ENCODE peak calls at places on chromosomes 13 and 19, in seven cellular contexts. W is SK-MEL-5; Z is AG10803; E is Jurkat, Clone E6-1; C is HT1080; H is NCI-H774; D is foreskin keratinocyte. R is an unnamed sample.

GRCh38 chr19:44856438-44857083 is 10.5 kb downstream of the NECTIN2 start:
- DNase-seq in W (no peak), Z (no peak), E (no peak), C (no peak), H (no peak), D (no peak), R (no peak)

GRCh38 chr13:101795025-101795424 is 342.6 kb downstream of the ITGBL1 start:
- DNase-seq in W (no peak), Z (no peak), E (no peak), C (no peak), H (no peak), D (no peak), R (no peak)

GRCh38 chr19:1675633-1676350 is 23.4 kb upstream of the TCF3 start:
- DNase-seq in W (no peak), Z (no peak), E (no peak), C (no peak), H (no peak), D (no peak), R (no peak)

GRCh38 chr13:92572190-92572589 is 654.4 kb upstream of the GPC6 start:
- DNase-seq in W (no peak), Z (no peak), E (no peak), C (no peak), H (no peak), D (no peak), R (no peak)

GRCh38 chr19:46878613-46879375 is 18.0 kb downstream of the ARHGAP35 start:
- DNase-seq in W (no peak), Z (peak; percentile 80), E (no peak), C (peak; percentile 94), H (no peak), D (no peak), R (no peak)

GRCh38 chr19:21947775-21948174 is 63.0 kb downstream of the ZNF208 start:
- DNase-seq in W (no peak), Z (no peak), E (peak; percentile 21), C (no peak), H (no peak), D (no peak), R (no peak)

GRCh38 chr13:34064456-34065205 is 246.7 kb downstream of the RFC3 start:
- DNase-seq in W (no peak), Z (no peak), E (no peak), C (no peak), H (no peak), D (no peak), R (no peak)

GRCh38 chr13:48094404-48094780 is 512 bp downstream of the MED4 start:
- DNase-seq in W (no peak), Z (peak; percentile 7), E (no peak), C (no peak), H (no peak), D (no peak), R (no peak)

GRCh38 chr19:19750842-19751790 is 18.2 kb upstream of the ZNF14 start:
- DNase-seq in W (no peak), Z (no peak), E (no peak), C (no peak), H (no peak), D (no peak), R (no peak)

GRCh38 chr19:1522061-1522460 is 1.8 kb upstream of the PLK5 start:
- DNase-seq in W (no peak), Z (no peak), E (no peak), C (no peak), H (no peak), D (no peak), R (no peak)

GRCh38 chr19:35122687-35123551 is 7.3 kb downstream of the FXYD3 start:
- DNase-seq in W (no peak), Z (no peak), E (no peak), C (no peak), H (no peak), D (peak; percentile 79), R (no peak)

GRCh38 chr19:2423913-2424685 is 3.3 kb downstream of the TIMM13 start:
- DNase-seq in W (no peak), Z (no peak), E (no peak), C (no peak), H (no peak), D (no peak), R (no peak)

GRCh38 chr13:38223093-38223492 is 126.6 kb upstream of the UFM1 start:
- DNase-seq in W (peak; percentile 55), Z (peak; percentile 40), E (no peak), C (peak; percentile 24), H (no peak), D (no peak), R (peak; percentile 19)

GRCh38 chr19:4374451-4375163 is 25.7 kb downstream of the SH3GL1 start:
- DNase-seq in W (no peak), Z (peak; percentile 93), E (no peak), C (peak; percentile 81), H (no peak), D (no peak), R (peak; percentile 84)

GRCh38 chr13:79434578-79434977 is 28.5 kb upstream of the RBM26 start:
- DNase-seq in W (no peak), Z (no peak), E (no peak), C (peak; percentile 51), H (no peak), D (no peak), R (no peak)

GRCh38 chr13:112894673-112895481 is 74.1 kb upstream of the MCF2L start:
- DNase-seq in W (no peak), Z (no peak), E (no peak), C (no peak), H (no peak), D (no peak), R (no peak)

GRCh38 chr13:100913143-100913542 is 238.5 kb upstream of the TMTC4 start:
- DNase-seq in W (no peak), Z (no peak), E (no peak), C (no peak), H (no peak), D (no peak), R (no peak)

GRCh38 chr13:113750554-113751399 is 8.2 kb upstream of the TMEM255B start:
- DNase-seq in W (no peak), Z (no peak), E (no peak), C (no peak), H (no peak), D (no peak), R (no peak)

GRCh38 chr13:28001837-28002473 is 13.5 kb upstream of the URAD start:
- DNase-seq in W (no peak), Z (no peak), E (no peak), C (no peak), H (no peak), D (no peak), R (no peak)

GRCh38 chr19:3275068-3275582 is 50.7 kb downstream of the CELF5 start:
- DNase-seq in W (peak; percentile 32), Z (no peak), E (peak; percentile 78), C (no peak), H (peak; percentile 5), D (no peak), R (no peak)

GRCh38 chr13:28181413-28181812 is 43.1 kb downstream of the PAN3 start:
- DNase-seq in W (peak; percentile 81), Z (peak; percentile 35), E (no peak), C (peak; percentile 90), H (no peak), D (peak; percentile 79), R (no peak)

GRCh38 chr19:6064703-6065073 is 45.6 kb downstream of the RFX2 start:
- DNase-seq in W (no peak), Z (no peak), E (no peak), C (no peak), H (no peak), D (no peak), R (no peak)

GRCh38 chr13:20451397-20451796 is 74.3 kb downstream of the CRYL1 start:
- DNase-seq in W (no peak), Z (no peak), E (no peak), C (no peak), H (no peak), D (no peak), R (no peak)

GRCh38 chr19:38068851-38069250 is 155.2 kb downstream of the DPF1 start:
- DNase-seq in W (no peak), Z (no peak), E (no peak), C (no peak), H (peak; percentile 53), D (no peak), R (no peak)

GRCh38 chr19:36111200-36111539 is 227 bp downstream of the OVOL3 start:
- DNase-seq in W (no peak), Z (no peak), E (no peak), C (no peak), H (no peak), D (no peak), R (no peak)

GRCh38 chr19:31378404-31378803 is 29.2 kb upstream of the TSHZ3 start:
- DNase-seq in W (peak; percentile 34), Z (peak; percentile 95), E (no peak), C (peak; percentile 82), H (no peak), D (peak; percentile 62), R (peak; percentile 56)

GRCh38 chr19:6766357-6767080 is 716 bp downstream of the SH2D3A start:
- DNase-seq in W (no peak), Z (no peak), E (no peak), C (no peak), H (no peak), D (no peak), R (no peak)

GRCh38 chr13:113842336-113843062 is 21.4 kb downstream of the GAS6 start:
- DNase-seq in W (no peak), Z (no peak), E (no peak), C (no peak), H (no peak), D (no peak), R (peak; percentile 13)

R was measured in uterus.